ENCODE peak calls at places on chromosomes 13 and 19, in six cellular contexts. One of them, this sample, is unnamed.
A peak's percentile ranks its signal among the peaks of the same experiment; 100 is the strongest.

GRCh38 chr19:11198769-11199469 is 1.6 kb upstream of the KANK2 start:
- DNase-seq in CD8-positive, alpha-beta T cell: no peak
- DNase-seq in SK-N-SH: no peak
- DNase-seq in heart right ventricle: no peak
- DNase-seq in astrocyte of the spinal cord: no peak
- DNase-seq in LNCaP clone FGC: no peak
- DNase-seq in this sample: no peak

GRCh38 chr19:31947436-31947835 is 398.0 kb upstream of the ZNF507 start:
- DNase-seq in CD8-positive, alpha-beta T cell: no peak
- DNase-seq in SK-N-SH: no peak
- DNase-seq in heart right ventricle: no peak
- DNase-seq in astrocyte of the spinal cord: no peak
- DNase-seq in LNCaP clone FGC: no peak
- DNase-seq in this sample: no peak

GRCh38 chr19:33193864-33194362 is at the start of gene LRP3:
- DNase-seq in CD8-positive, alpha-beta T cell: no peak
- DNase-seq in SK-N-SH: peak; percentile 93
- DNase-seq in heart right ventricle: peak; percentile 59
- DNase-seq in astrocyte of the spinal cord: no peak
- DNase-seq in LNCaP clone FGC: no peak
- DNase-seq in this sample: no peak

GRCh38 chr19:47351545-47351944 is 2.4 kb downstream of the DHX34 start:
- DNase-seq in CD8-positive, alpha-beta T cell: no peak
- DNase-seq in SK-N-SH: peak; percentile 70
- DNase-seq in heart right ventricle: no peak
- DNase-seq in astrocyte of the spinal cord: peak; percentile 41
- DNase-seq in LNCaP clone FGC: no peak
- DNase-seq in this sample: no peak

GRCh38 chr19:46821512-46822359 is 28.9 kb downstream of the AP2S1 start:
- DNase-seq in CD8-positive, alpha-beta T cell: peak; percentile 50
- DNase-seq in SK-N-SH: no peak
- DNase-seq in heart right ventricle: peak; percentile 42
- DNase-seq in astrocyte of the spinal cord: no peak
- DNase-seq in LNCaP clone FGC: no peak
- DNase-seq in this sample: peak; percentile 75

GRCh38 chr19:12789098-12789903 is 2.0 kb upstream of the JUNB start:
- DNase-seq in CD8-positive, alpha-beta T cell: no peak
- DNase-seq in SK-N-SH: no peak
- DNase-seq in heart right ventricle: no peak
- DNase-seq in astrocyte of the spinal cord: peak; percentile 50
- DNase-seq in LNCaP clone FGC: no peak
- DNase-seq in this sample: no peak

GRCh38 chr13:97264663-97265062 is 42.5 kb downstream of the MBNL2 start:
- DNase-seq in CD8-positive, alpha-beta T cell: no peak
- DNase-seq in SK-N-SH: no peak
- DNase-seq in heart right ventricle: no peak
- DNase-seq in astrocyte of the spinal cord: no peak
- DNase-seq in LNCaP clone FGC: no peak
- DNase-seq in this sample: no peak

GRCh38 chr19:2101417-2102335 is 5.0 kb downstream of the IZUMO4 start:
- DNase-seq in CD8-positive, alpha-beta T cell: no peak
- DNase-seq in SK-N-SH: no peak
- DNase-seq in heart right ventricle: no peak
- DNase-seq in astrocyte of the spinal cord: no peak
- DNase-seq in LNCaP clone FGC: no peak
- DNase-seq in this sample: no peak

GRCh38 chr13:110129076-110129475 is 177.9 kb downstream of the COL4A1 start:
- DNase-seq in CD8-positive, alpha-beta T cell: no peak
- DNase-seq in SK-N-SH: no peak
- DNase-seq in heart right ventricle: no peak
- DNase-seq in astrocyte of the spinal cord: no peak
- DNase-seq in LNCaP clone FGC: no peak
- DNase-seq in this sample: no peak

GRCh38 chr19:32017341-32017948 is 328.0 kb upstream of the ZNF507 start:
- DNase-seq in CD8-positive, alpha-beta T cell: no peak
- DNase-seq in SK-N-SH: no peak
- DNase-seq in heart right ventricle: no peak
- DNase-seq in astrocyte of the spinal cord: peak; percentile 12
- DNase-seq in LNCaP clone FGC: no peak
- DNase-seq in this sample: no peak

GRCh38 chr13:50940509-50940908 is 30.9 kb downstream of the RNASEH2B start:
- DNase-seq in CD8-positive, alpha-beta T cell: no peak
- DNase-seq in SK-N-SH: no peak
- DNase-seq in heart right ventricle: no peak
- DNase-seq in astrocyte of the spinal cord: no peak
- DNase-seq in LNCaP clone FGC: peak; percentile 13
- DNase-seq in this sample: no peak

GRCh38 chr13:23985846-23986245 is 88.5 kb upstream of the C1QTNF9B start:
- DNase-seq in CD8-positive, alpha-beta T cell: no peak
- DNase-seq in SK-N-SH: no peak
- DNase-seq in heart right ventricle: no peak
- DNase-seq in astrocyte of the spinal cord: no peak
- DNase-seq in LNCaP clone FGC: no peak
- DNase-seq in this sample: no peak

GRCh38 chr13:99151516-99151915 is 49.1 kb upstream of the UBAC2 start:
- DNase-seq in CD8-positive, alpha-beta T cell: no peak
- DNase-seq in SK-N-SH: no peak
- DNase-seq in heart right ventricle: no peak
- DNase-seq in astrocyte of the spinal cord: peak; percentile 67
- DNase-seq in LNCaP clone FGC: no peak
- DNase-seq in this sample: peak; percentile 38

GRCh38 chr19:6412111-6412999 is 12.3 kb downstream of the KHSRP start:
- DNase-seq in CD8-positive, alpha-beta T cell: peak; percentile 34
- DNase-seq in SK-N-SH: peak; percentile 78
- DNase-seq in heart right ventricle: no peak
- DNase-seq in astrocyte of the spinal cord: no peak
- DNase-seq in LNCaP clone FGC: no peak
- DNase-seq in this sample: no peak

GRCh38 chr13:45441633-45442032 is 23.1 kb upstream of the COG3 start:
- DNase-seq in CD8-positive, alpha-beta T cell: no peak
- DNase-seq in SK-N-SH: no peak
- DNase-seq in heart right ventricle: no peak
- DNase-seq in astrocyte of the spinal cord: peak; percentile 48
- DNase-seq in LNCaP clone FGC: no peak
- DNase-seq in this sample: peak; percentile 46

GRCh38 chr13:97211357-97211756 is 10.8 kb upstream of the MBNL2 start:
- DNase-seq in CD8-positive, alpha-beta T cell: no peak
- DNase-seq in SK-N-SH: no peak
- DNase-seq in heart right ventricle: no peak
- DNase-seq in astrocyte of the spinal cord: peak; percentile 37
- DNase-seq in LNCaP clone FGC: no peak
- DNase-seq in this sample: no peak

GRCh38 chr13:107421951-107422350 is 793.4 kb downstream of the LIG4 start:
- DNase-seq in CD8-positive, alpha-beta T cell: no peak
- DNase-seq in SK-N-SH: no peak
- DNase-seq in heart right ventricle: no peak
- DNase-seq in astrocyte of the spinal cord: peak; percentile 14
- DNase-seq in LNCaP clone FGC: no peak
- DNase-seq in this sample: no peak

GRCh38 chr13:30108216-30108912 is 199.0 kb downstream of the KATNAL1 start:
- DNase-seq in CD8-positive, alpha-beta T cell: no peak
- DNase-seq in SK-N-SH: no peak
- DNase-seq in heart right ventricle: no peak
- DNase-seq in astrocyte of the spinal cord: no peak
- DNase-seq in LNCaP clone FGC: no peak
- DNase-seq in this sample: no peak

GRCh38 chr19:58227964-58228583 is 640 bp upstream of the ZNF544 start:
- DNase-seq in CD8-positive, alpha-beta T cell: no peak
- DNase-seq in SK-N-SH: no peak
- DNase-seq in heart right ventricle: no peak
- DNase-seq in astrocyte of the spinal cord: no peak
- DNase-seq in LNCaP clone FGC: no peak
- DNase-seq in this sample: no peak

GRCh38 chr19:58229255-58229639 is 533 bp downstream of the ZNF544 start:
- DNase-seq in CD8-positive, alpha-beta T cell: no peak
- DNase-seq in SK-N-SH: peak; percentile 44
- DNase-seq in heart right ventricle: no peak
- DNase-seq in astrocyte of the spinal cord: peak; percentile 15
- DNase-seq in LNCaP clone FGC: peak; percentile 30
- DNase-seq in this sample: no peak

DNA sequence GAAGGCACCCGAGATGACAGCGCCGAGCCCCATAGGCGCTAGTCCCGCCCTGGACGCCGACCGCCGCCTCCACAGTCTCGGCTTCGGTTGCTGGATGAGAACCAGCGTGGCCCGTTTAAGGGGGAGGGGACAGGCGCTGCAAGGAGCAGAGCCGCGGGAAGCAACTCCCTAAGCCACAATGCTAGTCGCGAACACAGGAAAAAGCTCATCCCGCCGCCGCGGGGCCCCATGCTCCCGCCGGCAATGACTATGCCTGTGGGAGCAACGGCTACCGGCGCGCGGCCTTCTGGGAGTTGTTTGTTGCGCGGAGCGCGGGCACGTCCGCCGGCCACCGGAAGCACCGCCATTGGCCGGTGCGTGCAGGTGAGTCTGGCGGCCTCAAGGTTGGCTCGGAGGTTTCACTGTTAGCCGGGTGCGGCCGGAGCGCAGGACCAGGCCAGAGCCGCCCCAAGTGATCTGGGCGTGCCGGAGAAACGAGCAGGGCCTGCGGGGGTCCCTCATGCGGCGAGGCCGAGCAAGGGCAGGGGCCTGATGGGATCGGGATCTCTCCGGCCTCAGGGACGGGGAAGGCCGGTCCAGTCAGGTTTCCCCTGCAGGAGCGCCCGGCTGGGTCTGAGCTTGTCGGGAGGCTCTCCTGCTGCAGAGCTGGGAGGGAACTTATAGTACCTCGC is at the start of gene ZNF544:
- DNase-seq in CD8-positive, alpha-beta T cell: peak; percentile 35
- DNase-seq in SK-N-SH: peak; percentile 74
- DNase-seq in heart right ventricle: peak; percentile 80
- DNase-seq in astrocyte of the spinal cord: peak; percentile 78
- DNase-seq in LNCaP clone FGC: peak; percentile 39
- DNase-seq in this sample: peak; percentile 87
- H3K4me3 ChIP-seq in CD8-positive, alpha-beta T cell: peak within 1 kb of the TSS; percentile 72
- H3K4me3 ChIP-seq in SK-N-SH: peak within 1 kb of the TSS; percentile 42
- H3K4me3 ChIP-seq in heart right ventricle: peak within 1 kb of the TSS; percentile 88
- H3K4me3 ChIP-seq in astrocyte of the spinal cord: peak within 1 kb of the TSS; percentile 84
- H3K4me3 ChIP-seq in LNCaP clone FGC: peak within 1 kb of the TSS; percentile 87
- H3K4me3 ChIP-seq in this sample: peak within 1 kb of the TSS; percentile 96

GRCh38 chr13:42215578-42216421 is 56.2 kb upstream of the AKAP11 start:
- DNase-seq in CD8-positive, alpha-beta T cell: no peak
- DNase-seq in SK-N-SH: peak; percentile 9
- DNase-seq in heart right ventricle: no peak
- DNase-seq in astrocyte of the spinal cord: peak; percentile 60
- DNase-seq in LNCaP clone FGC: peak; percentile 28
- DNase-seq in this sample: peak; percentile 5
- TF ChIP-seq CTCF in CD8-positive, alpha-beta T cell: peak; percentile 40
- TF ChIP-seq CTCF in SK-N-SH: peak; percentile 67
- TF ChIP-seq CTCF in heart right ventricle: no peak
- TF ChIP-seq CTCF in astrocyte of the spinal cord: peak; percentile 67
- TF ChIP-seq CTCF in LNCaP clone FGC: peak; percentile 67
- TF ChIP-seq CTCF in this sample: peak; percentile 50

GRCh38 chr13:40980466-40980865 is 38.6 kb downstream of the ELF1 start:
- DNase-seq in CD8-positive, alpha-beta T cell: no peak
- DNase-seq in SK-N-SH: no peak
- DNase-seq in heart right ventricle: no peak
- DNase-seq in astrocyte of the spinal cord: no peak
- DNase-seq in LNCaP clone FGC: no peak
- DNase-seq in this sample: no peak
- H3K4me3 ChIP-seq in CD8-positive, alpha-beta T cell: peak overlapping the region; percentile 80
- H3K4me3 ChIP-seq in SK-N-SH: no peak overlapping the region
- H3K4me3 ChIP-seq in heart right ventricle: peak overlapping the region; percentile 52
- H3K4me3 ChIP-seq in astrocyte of the spinal cord: no peak overlapping the region
- H3K4me3 ChIP-seq in LNCaP clone FGC: no peak overlapping the region
- H3K4me3 ChIP-seq in this sample: peak overlapping the region; percentile 73

DNA sequence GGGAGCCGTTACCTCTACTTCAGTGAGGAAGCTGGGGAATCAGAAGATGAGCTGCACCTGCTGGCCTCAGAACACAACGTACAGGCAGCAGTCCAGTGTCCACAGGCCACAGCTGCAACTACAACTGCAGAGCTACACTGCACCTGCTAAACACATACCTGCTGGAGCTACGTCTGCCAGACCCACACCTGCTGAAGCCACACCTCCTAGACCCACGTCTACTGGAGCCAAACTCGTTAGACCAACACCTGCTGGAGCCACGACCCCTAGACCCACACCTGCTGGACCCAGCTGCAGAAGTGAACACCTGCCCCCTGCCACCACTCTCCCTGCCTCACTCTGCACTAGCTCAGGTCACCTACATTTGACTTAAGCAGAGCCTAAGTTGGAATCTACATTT is 169.9 kb downstream of the USP12 start:
- DNase-seq in CD8-positive, alpha-beta T cell: no peak
- DNase-seq in SK-N-SH: no peak
- DNase-seq in heart right ventricle: no peak
- DNase-seq in astrocyte of the spinal cord: no peak
- DNase-seq in LNCaP clone FGC: no peak
- DNase-seq in this sample: no peak
- TF ChIP-seq CTCF in CD8-positive, alpha-beta T cell: no peak
- TF ChIP-seq CTCF in SK-N-SH: no peak
- TF ChIP-seq CTCF in heart right ventricle: no peak
- TF ChIP-seq CTCF in astrocyte of the spinal cord: no peak
- TF ChIP-seq CTCF in LNCaP clone FGC: no peak
- TF ChIP-seq CTCF in this sample: no peak

DNA sequence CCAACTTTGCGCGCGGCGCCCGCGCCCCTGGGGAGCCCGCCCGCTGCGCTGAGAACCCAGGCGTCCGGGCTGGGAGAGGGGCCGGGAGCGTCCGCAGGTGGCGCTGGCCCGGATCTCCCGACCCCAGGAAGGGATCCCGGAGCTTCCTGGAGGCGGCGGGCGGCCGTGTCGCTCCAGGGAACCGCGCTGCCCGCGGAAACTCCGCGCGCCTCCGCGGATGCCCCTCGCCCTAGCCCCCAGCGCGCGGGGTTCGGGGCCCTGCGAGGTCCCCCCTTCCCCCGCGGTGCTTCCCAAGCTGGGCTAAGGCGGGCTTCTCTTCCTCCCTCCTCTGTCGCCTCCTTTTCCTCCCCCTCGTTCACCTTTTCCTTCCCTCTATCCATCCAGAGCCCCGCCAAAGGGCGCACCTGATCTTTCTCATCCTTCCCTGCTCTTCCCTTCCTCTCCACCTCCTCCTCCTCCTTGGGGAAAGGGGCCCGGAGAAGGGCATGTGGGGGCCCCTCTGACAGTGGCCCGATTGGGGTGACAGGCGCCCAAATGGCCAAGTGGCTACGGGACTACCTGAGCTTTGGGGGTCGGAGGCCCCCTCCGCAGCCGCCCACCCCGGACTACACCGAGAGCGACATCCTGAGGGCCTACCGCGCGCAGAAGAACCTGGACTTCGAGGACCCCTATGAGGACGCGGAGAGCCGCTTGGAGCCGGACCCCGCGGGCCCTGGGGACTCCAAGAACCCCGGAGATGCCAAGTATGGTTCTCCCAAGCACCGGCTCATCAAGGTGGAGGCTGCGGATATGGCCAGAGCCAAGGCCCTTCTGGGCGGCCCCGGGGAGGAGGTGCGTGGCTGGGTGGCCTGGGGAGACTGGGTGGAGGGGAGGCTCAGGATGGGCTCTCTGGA is 710 bp downstream of the SHD start:
- DNase-seq in CD8-positive, alpha-beta T cell: no peak
- DNase-seq in SK-N-SH: peak; percentile 61
- DNase-seq in heart right ventricle: no peak
- DNase-seq in astrocyte of the spinal cord: no peak
- DNase-seq in LNCaP clone FGC: no peak
- DNase-seq in this sample: no peak
- H3K4me3 ChIP-seq in CD8-positive, alpha-beta T cell: no peak overlapping the region
- H3K4me3 ChIP-seq in SK-N-SH: peak overlapping the region; percentile 50
- H3K4me3 ChIP-seq in heart right ventricle: peak overlapping the region; percentile 45
- H3K4me3 ChIP-seq in astrocyte of the spinal cord: no peak overlapping the region
- H3K4me3 ChIP-seq in LNCaP clone FGC: no peak overlapping the region
- H3K4me3 ChIP-seq in this sample: no peak overlapping the region